ENCODE peak calls at places on chromosomes 16 and 17, in six cellular contexts. X, V, P, A, S and E are unnamed samples.

GRCh38 chr16:48244080-48244862 is at the start of gene LONP2:
- DNase-seq in X (peak; percentile 76), P (peak; percentile 90), A (peak; percentile 93), S (peak; percentile 90), V (peak; percentile 89), E (peak; percentile 93)

GRCh38 chr17:73311428-73311780 is 397 bp downstream of the CDC42EP4 start:
- DNase-seq in V (no peak), P (no peak), S (no peak), A (no peak), X (no peak), E (no peak)

GRCh38 chr16:1125471-1125870 is 27.4 kb upstream of the CACNA1H start:
- DNase-seq in P (peak; percentile 42), A (no peak), V (no peak), S (no peak), X (no peak), E (no peak)

GRCh38 chr17:34979650-34980352 is 511 bp upstream of the LIG3 start:
- DNase-seq in X (no peak), P (no peak), S (no peak), A (no peak), V (no peak), E (no peak)

GRCh38 chr16:65510241-65510640 is 388.4 kb upstream of the CDH11 start:
- DNase-seq in S (no peak), P (no peak), V (no peak), A (no peak), X (no peak), E (no peak)

GRCh38 chr16:64950262-64950661 is 171.6 kb downstream of the CDH11 start:
- DNase-seq in X (no peak), A (no peak), P (no peak), V (no peak), S (no peak), E (no peak)

GRCh38 chr17:39541652-39542051 is 66.1 kb downstream of the NEUROD2 start:
- DNase-seq in V (no peak), X (no peak), S (no peak), P (no peak), A (no peak), E (peak; percentile 13)

GRCh38 chr17:49239963-49240362 is 9.4 kb upstream of the PHOSPHO1 start:
- DNase-seq in V (no peak), A (no peak), P (no peak), S (no peak), X (no peak), E (no peak)

GRCh38 chr16:27097671-27098275 is 31.0 kb downstream of the C16orf82 start:
- DNase-seq in V (peak; percentile 44), X (no peak), S (no peak), A (no peak), P (no peak), E (no peak)

GRCh38 chr16:57981636-57982035 is 10.7 kb upstream of the CNGB1 start:
- DNase-seq in X (no peak), A (no peak), P (no peak), S (no peak), V (no peak), E (no peak)

GRCh38 chr16:86566601-86566965 is at the start of gene FOXC2:
- DNase-seq in P (peak; percentile 95), S (peak; percentile 57), A (peak; percentile 69), V (no peak), X (peak; percentile 49), E (peak; percentile 97)

GRCh38 chr16:71627631-71628236 is 1.8 kb downstream of the MARVELD3 start:
- DNase-seq in V (no peak), S (peak; percentile 48), A (peak; percentile 54), P (peak; percentile 17), X (no peak), E (no peak)

GRCh38 chr17:66309793-66310192 is 7.4 kb downstream of the PRKCA start:
- DNase-seq in S (no peak), V (no peak), A (no peak), X (no peak), P (peak; percentile 10), E (no peak)

GRCh38 chr16:12455287-12455798 is 348.3 kb downstream of the CPPED1 start:
- DNase-seq in X (peak; percentile 37), A (peak; percentile 78), V (no peak), S (peak; percentile 11), P (peak; percentile 80), E (no peak)

GRCh38 chr16:49524578-49525315 is 151.1 kb downstream of the C16orf78 start:
- DNase-seq in A (no peak), V (no peak), P (no peak), X (no peak), S (no peak), E (no peak)

GRCh38 chr17:59427425-59427921 is 96.0 kb downstream of the YPEL2 start:
- DNase-seq in S (no peak), V (no peak), X (no peak), P (peak; percentile 83), A (no peak), E (peak; percentile 80)

GRCh38 chr17:61368832-61369468 is 30.7 kb upstream of the TBX2 start:
- DNase-seq in P (no peak), V (no peak), A (no peak), S (no peak), X (no peak), E (no peak)

GRCh38 chr17:7477392-7478275 is 1.8 kb downstream of the ZBTB4 start:
- DNase-seq in V (peak; percentile 73), S (no peak), X (no peak), A (no peak), P (peak; percentile 84), E (no peak)

GRCh38 chr17:39364236-39365025 is 37.0 kb downstream of the FBXL20 start:
- DNase-seq in V (no peak), A (no peak), S (no peak), P (no peak), X (no peak), E (no peak)

GRCh38 chr17:75881678-75882454 is 3.5 kb upstream of the TRIM47 start:
- DNase-seq in A (no peak), S (no peak), P (no peak), V (no peak), X (no peak), E (no peak)

GRCh38 chr16:83863682-83864081 is 35.2 kb upstream of the MLYCD start:
- DNase-seq in V (no peak), S (no peak), X (no peak), A (no peak), P (no peak), E (no peak)

GRCh38 chr16:28504707-28505404 is 1.8 kb downstream of the IL27 start:
- DNase-seq in S (no peak), V (peak; percentile 77), P (no peak), A (no peak), X (no peak), E (no peak)

GRCh38 chr17:12979826-12980500 is 37.9 kb downstream of the ELAC2 start:
- DNase-seq in P (no peak), A (no peak), X (no peak), S (no peak), V (no peak), E (no peak)

GRCh38 chr16:65229191-65229662 is 107.4 kb upstream of the CDH11 start:
- DNase-seq in A (no peak), S (no peak), X (no peak), P (no peak), V (no peak), E (no peak)

GRCh38 chr17:28916302-28916934 is 13.5 kb upstream of the DHRS13 start:
- DNase-seq in S (no peak), P (peak; percentile 37), V (no peak), X (peak; percentile 63), A (no peak), E (no peak)

GRCh38 chr17:17491031-17491471 is 5.1 kb downstream of the RASD1 start:
- DNase-seq in A (no peak), V (peak; percentile 37), S (no peak), P (no peak), X (no peak), E (no peak)

GRCh38 chr17:78921437-78921971 is 3.7 kb downstream of the TIMP2 start:
- DNase-seq in V (no peak), P (no peak), A (no peak), S (no peak), X (no peak), E (no peak)
- H3K4me3 ChIP-seq in V (no peak overlapping the region), P (no peak overlapping the region), A (no peak overlapping the region), S (no peak overlapping the region), X (no peak overlapping the region), E (peak overlapping the region; percentile 94)

GRCh38 chr17:82062076-82062983 is 3.3 kb downstream of the DUS1L start:
- DNase-seq in V (no peak), X (no peak), S (no peak), A (no peak), P (no peak), E (no peak)
- TF ChIP-seq CTCF in V (no peak), X (no peak), S (no peak), A (no peak), P (no peak), E (no peak)

GRCh38 chr17:45043268-45043681 is 8.2 kb downstream of the DCAKD start:
- DNase-seq in A (no peak), V (peak; percentile 91), S (no peak), P (no peak), X (no peak), E (no peak)

GRCh38 chr17:45038771-45039634 is 12.4 kb downstream of the DCAKD start:
- DNase-seq in P (no peak), A (no peak), V (peak; percentile 64), X (no peak), S (no peak), E (no peak)

GRCh38 chr17:45042346-45043120 is 8.9 kb downstream of the DCAKD start:
- DNase-seq in P (no peak), S (no peak), V (no peak), X (no peak), A (no peak), E (no peak)

GRCh38 chr17:45043813-45044540 is 7.5 kb downstream of the DCAKD start:
- DNase-seq in A (no peak), X (no peak), V (no peak), P (no peak), S (no peak), E (no peak)

DNA sequence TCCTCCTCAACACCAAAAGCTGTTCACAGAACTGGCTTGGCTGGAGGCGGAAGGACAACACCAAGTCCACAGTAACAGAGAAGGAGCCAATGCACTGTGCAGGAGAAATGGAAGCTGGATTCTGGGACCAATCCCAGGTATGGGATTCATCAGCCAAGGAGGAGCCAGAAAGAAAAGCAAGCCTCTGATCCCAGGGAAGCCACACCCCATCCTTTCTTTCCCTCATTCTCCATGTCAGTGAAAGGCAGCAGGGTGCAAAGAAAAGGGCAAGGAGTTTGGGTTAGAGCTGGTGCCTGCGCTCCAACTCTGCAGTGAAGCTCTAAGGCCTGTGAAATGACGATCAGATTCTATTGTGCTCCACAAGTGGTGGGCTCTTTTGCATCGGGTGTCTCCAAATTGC is 11.0 kb downstream of the DCAKD start:
- DNase-seq in P (no peak), V (no peak), S (no peak), A (no peak), X (no peak), E (no peak)
- H3K27ac ChIP-seq in P (peak overlapping the region; percentile 69), V (peak overlapping the region; percentile 97), S (no peak overlapping the region), A (no peak overlapping the region), X (no peak overlapping the region), E (no peak overlapping the region)

DNA sequence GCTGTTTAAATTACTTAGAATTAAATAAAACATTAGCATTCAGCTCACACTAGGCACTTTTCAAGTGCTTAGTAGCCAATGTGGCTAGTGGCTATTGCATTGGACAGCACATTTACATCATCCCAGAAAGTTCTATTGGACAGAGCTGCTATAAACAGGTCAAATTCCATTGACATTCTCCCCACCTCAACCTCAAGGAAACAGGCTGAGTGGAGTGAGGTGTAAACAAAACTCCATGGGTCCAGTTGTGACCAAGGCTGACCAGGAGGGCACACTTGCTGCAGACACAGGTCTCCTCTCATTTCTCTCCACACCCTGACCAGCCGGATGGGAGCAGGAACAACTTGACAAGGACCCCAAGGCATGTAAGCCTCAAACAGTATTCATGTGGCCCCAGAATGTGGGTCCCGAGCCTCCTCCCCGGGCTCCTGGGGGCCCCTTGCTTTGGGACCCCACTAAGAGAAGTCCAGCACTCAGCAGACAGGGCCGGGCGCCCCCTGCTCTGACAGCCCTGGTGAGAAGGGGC is 504 bp downstream of the C17orf113 start:
- DNase-seq in V (no peak), X (peak; percentile 70), S (no peak), P (no peak), A (no peak), E (no peak)
- H3K4me3 ChIP-seq in V (peak overlapping the region; percentile 78), X (peak overlapping the region; percentile 64), S (peak overlapping the region; percentile 78), P (peak overlapping the region; percentile 96), A (peak overlapping the region; percentile 64), E (peak overlapping the region; percentile 84)